ENCODE peak calls at places on chromosomes 6 and 20, in five cellular contexts. E, O, W, Y and K are unnamed samples.

GRCh38 chr6:68134796-68135195 is 500.3 kb upstream of the ADGRB3 start:
- DNase-seq in Y (no peak), O (no peak), E (no peak), W (no peak), K (no peak)

GRCh38 chr20:848218-848617 is 14.7 kb downstream of the FAM110A start:
- DNase-seq in E (no peak), O (no peak), W (no peak), Y (no peak), K (no peak)

GRCh38 chr20:35145141-35145564 is 2.0 kb downstream of the EDEM2 start:
- DNase-seq in W (no peak), Y (peak), O (peak), E (no peak), K (peak)

GRCh38 chr20:41865938-41866337 is 247.8 kb upstream of the CHD6 start:
- DNase-seq in W (no peak), E (no peak), Y (no peak), O (no peak), K (no peak)

GRCh38 chr20:17530716-17531536 is at the start of gene BFSP1:
- DNase-seq in Y (peak), W (no peak), O (peak), E (no peak), K (peak)

GRCh38 chr20:23435675-23436539 is 3.6 kb upstream of the CSTL1 start:
- DNase-seq in O (peak), Y (no peak), W (peak), E (no peak), K (no peak)

GRCh38 chr6:72418495-72418894 is 203.4 kb upstream of the KCNQ5 start:
- DNase-seq in O (no peak), Y (no peak), W (no peak), E (no peak), K (no peak)

GRCh38 chr6:148997863-148998262 is 251.0 kb downstream of the UST start:
- DNase-seq in E (no peak), W (no peak), Y (no peak), O (no peak), K (no peak)

GRCh38 chr6:138500045-138500665 is 861 bp upstream of the NHSL1 start:
- DNase-seq in E (no peak), W (no peak), O (no peak), Y (no peak), K (no peak)

GRCh38 chr20:37846573-37846972 is 56.4 kb upstream of the VSTM2L start:
- DNase-seq in O (peak), E (no peak), Y (no peak), W (no peak), K (no peak)

GRCh38 chr20:58138395-58138794 is 90.1 kb downstream of the ANKRD60 start:
- DNase-seq in O (no peak), E (peak), W (peak), Y (no peak), K (no peak)

GRCh38 chr6:111813247-111814162 is 59.7 kb downstream of the FYN start:
- DNase-seq in Y (no peak), O (no peak), W (no peak), E (no peak), K (no peak)

GRCh38 chr6:138341176-138341575 is 36.5 kb upstream of the SMIM28 start:
- DNase-seq in E (no peak), O (no peak), W (no peak), Y (no peak), K (no peak)

GRCh38 chr6:130934848-130935585 is 107.8 kb downstream of the SMLR1 start:
- DNase-seq in E (no peak), O (no peak), W (no peak), Y (no peak), K (no peak)

GRCh38 chr6:17021539-17021889 is 80.3 kb upstream of the STMND1 start:
- DNase-seq in W (no peak), Y (no peak), E (no peak), O (no peak), K (no peak)

GRCh38 chr20:51116765-51117686 is 94.1 kb upstream of the KCNG1 start:
- DNase-seq in E (no peak), Y (no peak), W (no peak), O (no peak), K (peak)

GRCh38 chr6:31493875-31494694 is 3.9 kb upstream of the MICB start:
- DNase-seq in Y (peak), O (peak), W (peak), E (peak), K (peak)
- TF ChIP-seq POLR2A in Y (no peak), O (peak), W (no peak), E (no peak), K (no peak)

GRCh38 chr6:106512048-106512957 is 117.0 kb downstream of the RTN4IP1 start:
- DNase-seq in W (peak), E (peak), O (peak), Y (no peak), K (peak)
- TF ChIP-seq POLR2A in W (no peak), E (no peak), O (no peak), Y (no peak), K (no peak)

DNA sequence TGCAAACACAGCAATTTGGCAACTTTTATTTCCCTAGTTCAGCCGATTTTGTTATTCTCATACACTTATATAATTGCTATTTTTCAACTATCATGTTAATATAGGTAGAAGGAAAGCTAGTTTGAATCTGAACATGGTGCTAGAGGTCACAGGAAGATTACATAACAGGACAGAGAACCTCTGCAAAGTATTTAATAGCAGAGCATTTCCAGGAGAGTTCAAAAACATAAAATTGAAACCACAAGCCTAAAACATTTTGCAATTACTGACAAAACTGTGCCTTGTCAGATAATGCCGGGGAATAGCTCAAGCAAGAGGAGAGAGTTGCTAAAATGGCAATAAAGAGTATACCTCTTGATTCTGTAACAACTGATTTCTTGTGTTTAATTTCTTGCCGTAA is 70.8 kb downstream of the TFAP2B start:
- DNase-seq in E (no peak), Y (no peak), O (no peak), W (no peak), K (no peak)
- TF ChIP-seq POLR2A in E (no peak), Y (no peak), O (no peak), W (no peak), K (no peak)

GRCh38 chr6:65155083-65155482 is 551.9 kb downstream of the EYS start:
- DNase-seq in W (no peak), Y (no peak), E (no peak), O (no peak), K (no peak)

GRCh38 chr6:65149841-65150240 is 557.2 kb downstream of the EYS start:
- DNase-seq in O (no peak), E (no peak), W (no peak), Y (no peak), K (no peak)
- TF ChIP-seq POLR2A in O (no peak), E (no peak), W (no peak), Y (no peak), K (no peak)